ENCODE peak calls at places on chromosomes 5 and 9, in five cellular contexts. Y, D, K, X and V are unnamed samples.

GRCh38 chr9:114275246-114275994 is 47.5 kb upstream of the ORM1 start:
- DNase-seq in Y (no peak), D (no peak), K (peak), X (no peak), V (peak)

GRCh38 chr9:37997636-37998374 is 71.2 kb downstream of the SHB start:
- DNase-seq in Y (peak), D (no peak), K (peak), X (no peak), V (no peak)

GRCh38 chr5:107700486-107700885 is 29.7 kb upstream of the EFNA5 start:
- DNase-seq in Y (no peak), D (no peak), K (peak), X (no peak), V (no peak)

GRCh38 chr9:21976334-21976875 is 17.8 kb downstream of the CDKN2A start:
- DNase-seq in Y (no peak), D (no peak), K (no peak), X (no peak), V (no peak)

GRCh38 chr9:100098241-100098886 is 436 bp downstream of the ERP44 start:
- DNase-seq in Y (peak), D (no peak), K (peak), X (peak), V (peak)

GRCh38 chr5:33180900-33181299 is 259.9 kb upstream of the TARS1 start:
- DNase-seq in Y (no peak), D (no peak), K (peak), X (no peak), V (no peak)

GRCh38 chr9:113461285-113461684 is 2.2 kb upstream of the RGS3 start:
- DNase-seq in Y (no peak), D (no peak), K (no peak), X (no peak), V (no peak)

GRCh38 chr5:68711311-68712200 is 382.3 kb upstream of the SLC30A5 start:
- DNase-seq in Y (no peak), D (no peak), K (peak), X (no peak), V (peak)

GRCh38 chr5:176744584-176744965 is 65.8 kb upstream of the UNC5A start:
- DNase-seq in Y (no peak), D (no peak), K (no peak), X (no peak), V (peak)

GRCh38 chr9:76603448-76603895 is 144.5 kb downstream of the GCNT1 start:
- DNase-seq in Y (no peak), D (no peak), K (peak), X (no peak), V (peak)

GRCh38 chr9:88684046-88684445 is 149.1 kb downstream of the NXNL2 start:
- DNase-seq in Y (no peak), D (no peak), K (no peak), X (no peak), V (no peak)

GRCh38 chr5:39068099-39068498 is 6.1 kb downstream of the RICTOR start:
- DNase-seq in Y (no peak), D (no peak), K (no peak), X (no peak), V (no peak)